ENCODE peak calls at places on chromosomes 2 and 18, in four cellular contexts. One of them, this sample, is unnamed.

GRCh38 chr2:231191896-231192872 is 6.2 kb upstream of the ARMC9 start:
- DNase-seq in activated naive CD4-positive, alpha-beta T cell: no peak
- DNase-seq in psoas muscle: peak; percentile 82
- DNase-seq in kidney epithelial cell: no peak
- DNase-seq in this sample: peak; percentile 72

GRCh38 chr2:24117902-24118301 is 5.2 kb downstream of the PFN4 start:
- DNase-seq in activated naive CD4-positive, alpha-beta T cell: no peak
- DNase-seq in psoas muscle: no peak
- DNase-seq in kidney epithelial cell: no peak
- DNase-seq in this sample: no peak

GRCh38 chr2:241074065-241074818 is 27.8 kb downstream of the MTERF4 start:
- DNase-seq in activated naive CD4-positive, alpha-beta T cell: no peak
- DNase-seq in psoas muscle: no peak
- DNase-seq in kidney epithelial cell: no peak
- DNase-seq in this sample: no peak

GRCh38 chr18:79587298-79588125 is 92.1 kb upstream of the CTDP1 start:
- DNase-seq in activated naive CD4-positive, alpha-beta T cell: no peak
- DNase-seq in psoas muscle: peak; percentile 8
- DNase-seq in kidney epithelial cell: no peak
- DNase-seq in this sample: peak; percentile 16

GRCh38 chr2:190277234-190278112 is 42.2 kb downstream of the HIBCH start:
- DNase-seq in activated naive CD4-positive, alpha-beta T cell: no peak
- DNase-seq in psoas muscle: no peak
- DNase-seq in kidney epithelial cell: no peak
- DNase-seq in this sample: no peak

GRCh38 chr2:186853871-186854435 is 5.0 kb upstream of the ZSWIM2 start:
- DNase-seq in activated naive CD4-positive, alpha-beta T cell: no peak
- DNase-seq in psoas muscle: no peak
- DNase-seq in kidney epithelial cell: no peak
- DNase-seq in this sample: no peak

GRCh38 chr2:120554625-120555032 is 181.0 kb upstream of the GLI2 start:
- DNase-seq in activated naive CD4-positive, alpha-beta T cell: no peak
- DNase-seq in psoas muscle: no peak
- DNase-seq in kidney epithelial cell: no peak
- DNase-seq in this sample: no peak

GRCh38 chr2:241773511-241774418 is 2.9 kb upstream of the GAL3ST2 start:
- DNase-seq in activated naive CD4-positive, alpha-beta T cell: no peak
- DNase-seq in psoas muscle: no peak
- DNase-seq in kidney epithelial cell: no peak
- DNase-seq in this sample: no peak

GRCh38 chr2:240502059-240502429 is 55.7 kb downstream of the ANKMY1 start:
- DNase-seq in activated naive CD4-positive, alpha-beta T cell: no peak
- DNase-seq in psoas muscle: no peak
- DNase-seq in kidney epithelial cell: no peak
- DNase-seq in this sample: no peak

GRCh38 chr2:238970553-238971081 is 122.7 kb downstream of the TWIST2 start:
- DNase-seq in activated naive CD4-positive, alpha-beta T cell: no peak
- DNase-seq in psoas muscle: peak; percentile 52
- DNase-seq in kidney epithelial cell: peak; percentile 9
- DNase-seq in this sample: peak; percentile 42

GRCh38 chr18:49371073-49371472 is 89.4 kb downstream of the DYM start:
- DNase-seq in activated naive CD4-positive, alpha-beta T cell: no peak
- DNase-seq in psoas muscle: no peak
- DNase-seq in kidney epithelial cell: no peak
- DNase-seq in this sample: no peak

GRCh38 chr2:20578895-20579825 is 71.7 kb downstream of the HS1BP3 start:
- DNase-seq in activated naive CD4-positive, alpha-beta T cell: no peak
- DNase-seq in psoas muscle: peak; percentile 82
- DNase-seq in kidney epithelial cell: peak; percentile 97
- DNase-seq in this sample: peak; percentile 83

GRCh38 chr2:6647028-6647427 is 218.7 kb downstream of the CMPK2 start:
- DNase-seq in activated naive CD4-positive, alpha-beta T cell: no peak
- DNase-seq in psoas muscle: no peak
- DNase-seq in kidney epithelial cell: no peak
- DNase-seq in this sample: no peak

GRCh38 chr18:35038881-35039491 is 2.2 kb upstream of the MAPRE2 start:
- DNase-seq in activated naive CD4-positive, alpha-beta T cell: no peak
- DNase-seq in psoas muscle: no peak
- DNase-seq in kidney epithelial cell: no peak
- DNase-seq in this sample: no peak

GRCh38 chr2:172021955-172022354 is 22.2 kb downstream of the METAP1D start:
- DNase-seq in activated naive CD4-positive, alpha-beta T cell: no peak
- DNase-seq in psoas muscle: no peak
- DNase-seq in kidney epithelial cell: no peak
- DNase-seq in this sample: no peak

GRCh38 chr2:202945-203344 is 60.9 kb downstream of the SH3YL1 start:
- DNase-seq in activated naive CD4-positive, alpha-beta T cell: no peak
- DNase-seq in psoas muscle: no peak
- DNase-seq in kidney epithelial cell: no peak
- DNase-seq in this sample: no peak

GRCh38 chr2:216012133-216012829 is 1.1 kb downstream of the MREG start:
- DNase-seq in activated naive CD4-positive, alpha-beta T cell: no peak
- DNase-seq in psoas muscle: no peak
- DNase-seq in kidney epithelial cell: peak; percentile 81
- DNase-seq in this sample: no peak

GRCh38 chr2:46270384-46270783 is 26.8 kb upstream of the EPAS1 start:
- DNase-seq in activated naive CD4-positive, alpha-beta T cell: no peak
- DNase-seq in psoas muscle: no peak
- DNase-seq in kidney epithelial cell: peak; percentile 12
- DNase-seq in this sample: no peak

GRCh38 chr2:115374981-115375380 is 932.5 kb downstream of the DPP10 start:
- DNase-seq in activated naive CD4-positive, alpha-beta T cell: no peak
- DNase-seq in psoas muscle: no peak
- DNase-seq in kidney epithelial cell: no peak
- DNase-seq in this sample: no peak

This sample was measured in left ventricle myocardium inferior.